ENCODE peak calls at places on chromosome 3, in four cellular contexts. S is neuronal stem cell, U is keratinocyte, F is mesendoderm. P is an unnamed sample.
A peak's percentile ranks its signal among the peaks of the same experiment; 100 is the strongest.

GRCh38 chr3:124126446-124127017 is 134.6 kb upstream of the ROPN1 start:
- DNase-seq in S (no peak), U (no peak), F (no peak), P (no peak)

GRCh38 chr3:157122116-157122515 is 37.8 kb downstream of the CCNL1 start:
- DNase-seq in S (no peak), U (no peak), F (no peak), P (no peak)

GRCh38 chr3:175911937-175912336 is 1052.8 kb downstream of the NAALADL2 start:
- DNase-seq in S (no peak), U (no peak), F (no peak), P (no peak)

GRCh38 chr3:149120051-149120972 is 9.1 kb upstream of the HPS3 start:
- DNase-seq in S (peak; percentile 57), U (no peak), F (peak; percentile 76), P (no peak)

GRCh38 chr3:88149146-88149515 is 628 bp upstream of the C3orf38 start:
- DNase-seq in S (no peak), U (no peak), F (peak; percentile 54), P (no peak)

GRCh38 chr3:171972965-171973364 is 66.4 kb upstream of the FNDC3B start:
- DNase-seq in S (no peak), U (no peak), F (no peak), P (no peak)

GRCh38 chr3:37753428-37753827 is 108.3 kb upstream of the CTDSPL start:
- DNase-seq in S (no peak), U (no peak), F (no peak), P (no peak)

GRCh38 chr3:169283902-169284451 is 379.5 kb downstream of the MECOM start:
- DNase-seq in S (no peak), U (no peak), F (no peak), P (no peak)

GRCh38 chr3:159872374-159873109 is 116.1 kb upstream of the IL12A start:
- DNase-seq in S (no peak), U (peak; percentile 68), F (peak; percentile 71), P (no peak)

GRCh38 chr3:60756636-60757035 is 494.6 kb downstream of the FHIT start:
- DNase-seq in S (peak; percentile 26), U (no peak), F (no peak), P (no peak)

GRCh38 chr3:15892828-15893227 is 95.0 kb upstream of the ANKRD28 start:
- DNase-seq in S (no peak), U (no peak), F (no peak), P (no peak)

GRCh38 chr3:187914231-187914630 is 169.0 kb upstream of the BCL6 start:
- DNase-seq in S (no peak), U (no peak), F (peak; percentile 54), P (no peak)
- H3K9ac ChIP-seq in S (no peak overlapping the region), U (no peak overlapping the region), F (no peak overlapping the region), P (no peak overlapping the region)

DNA sequence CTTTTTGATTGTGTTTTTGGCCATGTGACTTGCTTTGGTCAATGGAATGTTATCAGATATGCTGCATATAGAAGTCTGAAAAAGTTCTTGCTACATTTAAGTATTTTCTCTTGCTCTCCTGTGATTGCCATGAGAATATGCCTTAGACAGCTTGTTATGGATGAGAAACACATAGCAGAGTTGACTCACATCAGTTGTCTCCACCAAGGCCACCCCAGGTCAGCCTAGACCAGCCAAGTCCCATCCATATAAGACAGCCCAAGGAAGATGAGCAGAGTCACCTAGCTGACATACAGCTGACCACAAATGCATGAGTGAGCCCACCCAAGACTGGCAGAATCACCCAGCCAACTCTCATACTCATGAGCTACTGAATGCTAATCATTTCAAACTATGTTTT is 153.0 kb downstream of the THRB start:
- DNase-seq in S (no peak), U (no peak), F (no peak), P (no peak)
- H3K4me1 ChIP-seq in S (no peaks in the 10 kb centered on the region), U (no peaks in the 10 kb centered on the region), F (no peaks in the 10 kb centered on the region), P (no peaks in the 10 kb centered on the region)

GRCh38 chr3:1469687-1470086 is 376.9 kb downstream of the CNTN6 start:
- DNase-seq in S (no peak), U (no peak), F (no peak), P (no peak)

GRCh38 chr3:1462916-1463315 is 370.1 kb downstream of the CNTN6 start:
- DNase-seq in S (no peak), U (no peak), F (no peak), P (no peak)

GRCh38 chr3:1469248-1469647 is 376.4 kb downstream of the CNTN6 start:
- DNase-seq in S (no peak), U (no peak), F (no peak), P (no peak)

DNA sequence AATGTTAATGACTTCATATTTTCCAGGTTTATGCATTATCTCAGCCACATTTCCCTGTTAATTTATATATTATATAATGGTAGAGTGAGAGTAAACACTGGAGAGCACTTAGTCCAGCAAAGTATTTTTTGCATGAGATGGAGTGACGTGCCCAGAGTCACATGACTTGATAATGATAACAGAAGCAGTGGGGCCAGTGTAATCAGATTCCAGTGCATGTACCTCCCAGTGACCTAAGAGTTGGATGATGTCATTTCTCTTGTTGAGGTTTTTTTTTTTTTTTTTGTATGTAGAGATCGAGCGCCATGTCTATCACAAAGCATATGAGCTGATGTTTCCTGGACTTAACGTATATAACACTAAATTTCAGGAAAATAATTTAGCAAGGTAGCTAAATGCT is 375.3 kb downstream of the CNTN6 start:
- DNase-seq in S (no peak), U (no peak), F (no peak), P (no peak)
- H3K9ac ChIP-seq in S (no peak overlapping the region), U (no peak overlapping the region), F (no peak overlapping the region), P (no peak overlapping the region)

GRCh38 chr3:14424711-14425573 is 22.5 kb downstream of the SLC6A6 start:
- DNase-seq in S (no peak), U (no peak), F (peak; percentile 51), P (no peak)

GRCh38 chr3:14423963-14424362 is 21.6 kb downstream of the SLC6A6 start:
- DNase-seq in S (no peak), U (no peak), F (no peak), P (no peak)

GRCh38 chr3:14422016-14422963 is 19.9 kb downstream of the SLC6A6 start:
- DNase-seq in S (no peak), U (no peak), F (no peak), P (peak; percentile 89)

GRCh38 chr3:14425574-14426304 is 23.3 kb downstream of the SLC6A6 start:
- DNase-seq in S (no peak), U (no peak), F (no peak), P (no peak)

DNA sequence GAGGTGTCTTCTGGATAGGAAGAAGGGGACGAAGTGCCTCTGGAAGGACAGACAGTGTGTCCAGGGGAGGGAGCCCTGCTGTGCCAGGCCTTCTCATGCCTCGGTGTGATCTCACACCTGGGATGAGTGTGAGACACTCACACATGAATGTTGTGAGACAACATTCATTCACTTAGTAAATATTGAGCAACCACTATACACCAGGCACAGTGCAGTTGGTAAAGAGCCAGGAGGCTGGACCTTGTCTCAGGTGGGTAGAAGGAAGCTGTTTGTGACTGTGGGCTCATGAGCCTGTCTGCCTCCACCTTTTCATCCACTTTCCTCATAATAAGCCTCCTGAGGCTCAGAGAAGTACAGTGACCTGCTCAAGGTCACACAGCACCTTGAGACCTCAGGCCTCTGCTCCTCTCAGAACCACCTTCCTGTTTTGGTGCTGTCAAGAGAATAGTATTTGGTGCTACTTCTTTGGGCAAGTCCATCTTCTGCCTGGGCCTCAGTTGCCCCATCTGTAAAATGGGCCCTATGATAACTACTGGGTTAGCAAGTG is 20.9 kb downstream of the SLC6A6 start:
- DNase-seq in S (no peak), U (no peak), F (peak; percentile 72), P (no peak)
- H3K4me1 ChIP-seq in S (peaks cover 14% of the 10 kb centered on the region), U (peaks cover 11% of the 10 kb centered on the region), F (peaks cover 22% of the 10 kb centered on the region), P (peaks cover 22% of the 10 kb centered on the region)